ENCODE peak calls at places on chromosomes 13 and 19, in four cellular contexts. One of them, this sample, is unnamed.
A peak's percentile ranks its signal among the peaks of the same experiment; 100 is the strongest.

GRCh38 chr13:110200276-110200675 is 106.7 kb downstream of the COL4A1 start:
- DNase-seq in GM12865: no peak
- DNase-seq in tibial artery: no peak
- DNase-seq in IMR-90: no peak
- DNase-seq in this sample: no peak

GRCh38 chr13:90690458-90691063 is 656.9 kb upstream of the MIR17HG start:
- DNase-seq in GM12865: no peak
- DNase-seq in tibial artery: no peak
- DNase-seq in IMR-90: peak; percentile 15
- DNase-seq in this sample: no peak

GRCh38 chr19:51366999-51367564 is 894 bp upstream of the ETFB start:
- DNase-seq in tibial artery: no peak
- DNase-seq in GM12865: peak; percentile 56
- DNase-seq in IMR-90: no peak
- DNase-seq in this sample: peak; percentile 50

GRCh38 chr19:13606156-13606555 is 99.9 kb upstream of the CACNA1A start:
- DNase-seq in GM12865: no peak
- DNase-seq in tibial artery: no peak
- DNase-seq in IMR-90: no peak
- DNase-seq in this sample: no peak

GRCh38 chr13:110993788-110994187 is 78.9 kb upstream of the ANKRD10 start:
- DNase-seq in tibial artery: no peak
- DNase-seq in IMR-90: no peak
- DNase-seq in GM12865: no peak
- DNase-seq in this sample: no peak

GRCh38 chr19:28468701-28469459 is 744.1 kb downstream of the UQCRFS1 start:
- DNase-seq in GM12865: peak; percentile 15
- DNase-seq in IMR-90: no peak
- DNase-seq in tibial artery: no peak
- DNase-seq in this sample: peak; percentile 34

GRCh38 chr13:90485441-90485840 is 862.0 kb upstream of the MIR17HG start:
- DNase-seq in GM12865: no peak
- DNase-seq in tibial artery: no peak
- DNase-seq in IMR-90: peak; percentile 65
- DNase-seq in this sample: no peak

GRCh38 chr19:33373701-33374405 is at the start of gene CEBPG:
- DNase-seq in tibial artery: peak; percentile 80
- DNase-seq in GM12865: peak; percentile 63
- DNase-seq in IMR-90: peak; percentile 64
- DNase-seq in this sample: peak; percentile 75

GRCh38 chr19:55602104-55603001 is 2.3 kb downstream of the ZNF524 start:
- DNase-seq in tibial artery: no peak
- DNase-seq in IMR-90: no peak
- DNase-seq in GM12865: no peak
- DNase-seq in this sample: no peak

GRCh38 chr19:39846176-39846677 is at the start of gene FBL:
- DNase-seq in tibial artery: peak; percentile 97
- DNase-seq in IMR-90: peak; percentile 85
- DNase-seq in GM12865: peak; percentile 97
- DNase-seq in this sample: peak; percentile 99

GRCh38 chr13:110270507-110270906 is 36.5 kb downstream of the COL4A1 start:
- DNase-seq in IMR-90: no peak
- DNase-seq in GM12865: no peak
- DNase-seq in tibial artery: no peak
- DNase-seq in this sample: no peak

GRCh38 chr13:87998081-87998480 is 326.9 kb downstream of the SLITRK5 start:
- DNase-seq in GM12865: no peak
- DNase-seq in tibial artery: no peak
- DNase-seq in IMR-90: no peak
- DNase-seq in this sample: no peak

GRCh38 chr13:87999791-88000190 is 328.6 kb downstream of the SLITRK5 start:
- DNase-seq in IMR-90: no peak
- DNase-seq in tibial artery: no peak
- DNase-seq in GM12865: no peak
- DNase-seq in this sample: no peak

GRCh38 chr13:87999141-87999765 is 328.1 kb downstream of the SLITRK5 start:
- DNase-seq in tibial artery: no peak
- DNase-seq in GM12865: no peak
- DNase-seq in IMR-90: peak; percentile 30
- DNase-seq in this sample: no peak

GRCh38 chr13:88000787-88001186 is 329.6 kb downstream of the SLITRK5 start:
- DNase-seq in tibial artery: no peak
- DNase-seq in GM12865: no peak
- DNase-seq in IMR-90: no peak
- DNase-seq in this sample: no peak

DNA sequence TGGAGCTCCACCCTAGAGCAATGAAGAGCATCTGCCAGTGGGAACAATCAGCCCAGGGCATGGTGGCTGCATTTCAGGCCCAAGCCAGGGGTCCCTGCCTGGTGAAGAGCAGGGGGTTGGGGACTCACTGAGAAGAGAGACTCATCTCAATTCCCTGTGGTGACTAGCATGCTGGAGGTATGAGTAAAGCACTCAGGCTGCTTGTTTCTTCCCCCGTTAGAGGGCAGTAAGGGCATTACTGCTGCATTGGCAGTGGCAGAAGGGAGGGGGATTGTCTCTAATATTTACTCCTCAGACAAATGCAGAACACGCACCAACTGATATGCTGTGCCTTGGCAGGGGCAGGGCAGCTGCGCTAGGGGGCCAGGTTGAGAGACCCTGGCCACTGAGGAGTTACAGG is 329.1 kb downstream of the SLITRK5 start:
- DNase-seq in IMR-90: peak; percentile 1
- DNase-seq in tibial artery: no peak
- DNase-seq in GM12865: no peak
- DNase-seq in this sample: no peak
- TF ChIP-seq CTCF in IMR-90: peak; percentile 20
- TF ChIP-seq CTCF in tibial artery: no peak
- TF ChIP-seq CTCF in GM12865: no peak
- TF ChIP-seq CTCF in this sample: no peak

GRCh38 chr19:845707-846481 is 5.1 kb downstream of the PRTN3 start:
- DNase-seq in tibial artery: no peak
- DNase-seq in GM12865: no peak
- DNase-seq in IMR-90: no peak
- DNase-seq in this sample: no peak

GRCh38 chr19:844300-844971 is 3.6 kb downstream of the PRTN3 start:
- DNase-seq in IMR-90: no peak
- DNase-seq in tibial artery: no peak
- DNase-seq in GM12865: no peak
- DNase-seq in this sample: no peak

GRCh38 chr19:840519-841206 is at the start of gene PRTN3:
- DNase-seq in tibial artery: no peak
- DNase-seq in GM12865: no peak
- DNase-seq in IMR-90: no peak
- DNase-seq in this sample: no peak

GRCh38 chr19:843836-844299 is 3.1 kb downstream of the PRTN3 start:
- DNase-seq in tibial artery: no peak
- DNase-seq in GM12865: no peak
- DNase-seq in IMR-90: no peak
- DNase-seq in this sample: no peak

DNA sequence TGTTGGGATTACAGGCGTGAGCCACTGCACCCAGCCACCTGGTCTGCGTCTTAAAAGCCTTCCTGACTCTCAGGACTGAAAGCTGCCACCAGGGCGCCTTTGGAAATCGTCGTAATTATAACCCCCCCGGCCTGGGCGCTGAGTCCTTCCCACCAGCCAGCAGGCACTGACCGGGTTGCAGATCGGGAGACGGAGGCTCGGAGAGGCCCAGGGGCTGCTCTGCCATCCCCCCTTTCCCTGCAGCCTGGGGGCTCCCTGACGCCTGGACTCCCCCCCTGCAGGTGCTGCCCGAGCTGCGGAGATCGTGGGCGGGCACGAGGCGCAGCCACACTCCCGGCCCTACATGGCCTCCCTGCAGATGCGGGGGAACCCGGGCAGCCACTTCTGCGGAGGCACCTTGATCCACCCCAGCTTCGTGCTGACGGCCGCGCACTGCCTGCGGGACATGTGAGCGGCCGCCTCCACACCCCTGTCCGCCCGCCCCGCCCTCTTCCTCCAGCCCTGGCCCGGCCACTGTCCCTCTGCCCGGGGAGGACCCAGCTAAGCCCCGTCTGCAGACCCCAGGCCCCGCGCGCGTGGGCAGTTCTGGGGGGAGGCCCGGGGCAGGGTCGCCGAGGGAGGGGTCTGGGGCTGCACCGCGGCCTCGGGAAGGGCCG is 2.5 kb downstream of the PRTN3 start:
- DNase-seq in tibial artery: no peak
- DNase-seq in GM12865: no peak
- DNase-seq in IMR-90: no peak
- DNase-seq in this sample: peak; percentile 62
- TF ChIP-seq CTCF in tibial artery: no peak
- TF ChIP-seq CTCF in GM12865: no peak
- TF ChIP-seq CTCF in IMR-90: no peak
- TF ChIP-seq CTCF in this sample: no peak

GRCh38 chr19:35135389-35135909 is 590 bp upstream of the LGI4 start:
- DNase-seq in GM12865: peak; percentile 77
- DNase-seq in tibial artery: peak; percentile 90
- DNase-seq in IMR-90: peak; percentile 55
- DNase-seq in this sample: peak; percentile 93

GRCh38 chr19:35133826-35134225 is 1.0 kb downstream of the LGI4 start:
- DNase-seq in IMR-90: no peak
- DNase-seq in GM12865: no peak
- DNase-seq in tibial artery: no peak
- DNase-seq in this sample: no peak

GRCh38 chr19:35134601-35135091 is at the start of gene LGI4:
- DNase-seq in GM12865: no peak
- DNase-seq in tibial artery: no peak
- DNase-seq in IMR-90: no peak
- DNase-seq in this sample: peak; percentile 56

GRCh38 chr19:35130761-35131720 is 3.8 kb downstream of the LGI4 start:
- DNase-seq in IMR-90: no peak
- DNase-seq in GM12865: no peak
- DNase-seq in tibial artery: no peak
- DNase-seq in this sample: no peak

GRCh38 chr19:35132254-35132653 is 2.6 kb downstream of the LGI4 start:
- DNase-seq in GM12865: no peak
- DNase-seq in IMR-90: no peak
- DNase-seq in tibial artery: no peak
- DNase-seq in this sample: no peak
- TF ChIP-seq CTCF in GM12865: no peak
- TF ChIP-seq CTCF in IMR-90: no peak
- TF ChIP-seq CTCF in tibial artery: no peak
- TF ChIP-seq CTCF in this sample: no peak

DNA sequence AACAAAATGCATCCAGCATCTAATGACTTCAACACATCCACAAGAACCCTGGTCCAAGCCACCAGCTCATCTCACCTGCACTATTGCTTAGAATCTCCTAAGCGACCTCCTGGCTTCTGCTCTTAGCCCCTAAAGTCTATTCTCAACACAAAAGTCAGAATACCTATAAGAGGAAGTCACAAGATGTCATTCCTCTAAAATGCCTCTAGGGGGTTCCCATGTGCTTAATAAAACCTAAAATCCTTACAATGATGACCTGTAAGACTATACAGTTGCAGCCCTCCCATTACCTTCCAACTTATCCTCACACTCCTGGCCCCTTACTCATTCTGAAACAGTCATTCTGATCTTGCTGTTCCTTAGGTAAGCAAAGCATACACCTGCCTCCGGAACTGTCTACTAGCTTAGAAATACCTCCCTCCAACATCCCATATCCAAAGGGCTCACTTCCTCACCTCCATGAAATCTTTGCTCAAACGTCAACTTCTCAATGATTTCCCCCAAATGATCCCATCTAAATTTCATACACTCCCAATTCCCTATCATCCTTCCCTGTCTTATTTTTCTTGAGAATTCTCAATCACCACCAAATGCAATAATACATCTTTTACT is 10.0 kb downstream of the ATP7B start:
- DNase-seq in IMR-90: peak; percentile 49
- DNase-seq in GM12865: peak; percentile 56
- DNase-seq in tibial artery: no peak
- DNase-seq in this sample: no peak
- TF ChIP-seq CTCF in IMR-90: peak; percentile 63
- TF ChIP-seq CTCF in GM12865: peak; percentile 65
- TF ChIP-seq CTCF in tibial artery: peak; percentile 53
- TF ChIP-seq CTCF in this sample: peak; percentile 77

GRCh38 chr19:5369962-5370367 is 29.4 kb upstream of the PTPRS start:
- DNase-seq in IMR-90: no peak
- DNase-seq in GM12865: peak; percentile 34
- DNase-seq in tibial artery: no peak
- DNase-seq in this sample: peak; percentile 90
- TF ChIP-seq CTCF in IMR-90: peak; percentile 52
- TF ChIP-seq CTCF in GM12865: peak; percentile 69
- TF ChIP-seq CTCF in tibial artery: no peak
- TF ChIP-seq CTCF in this sample: peak; percentile 74

GRCh38 chr19:45401815-45402468 is 2.9 kb downstream of the PPP1R13L start:
- DNase-seq in GM12865: no peak
- DNase-seq in IMR-90: no peak
- DNase-seq in tibial artery: no peak
- DNase-seq in this sample: no peak
- TF ChIP-seq CTCF in GM12865: no peak
- TF ChIP-seq CTCF in IMR-90: no peak
- TF ChIP-seq CTCF in tibial artery: no peak
- TF ChIP-seq CTCF in this sample: no peak

DNA sequence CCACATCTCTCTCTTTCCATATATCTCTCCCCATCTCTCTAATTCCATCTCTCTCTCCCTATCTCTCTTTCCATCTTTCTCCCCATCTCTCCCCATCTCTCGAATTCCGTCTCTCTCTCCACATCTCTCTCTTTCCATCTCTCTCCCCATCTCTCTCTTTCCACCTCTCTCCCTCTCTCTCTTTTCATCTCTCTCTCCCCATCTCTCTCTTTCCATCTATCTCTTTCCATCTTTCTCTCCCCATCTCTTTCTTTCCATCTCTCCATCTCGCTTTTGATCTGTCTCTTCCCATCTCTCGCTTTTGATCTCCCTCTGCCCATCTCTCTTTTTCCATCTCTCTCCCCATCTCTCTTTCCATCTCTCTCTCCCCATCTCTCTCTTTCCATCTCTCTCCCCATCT is 25.6 kb downstream of the ADGRE3 start:
- DNase-seq in GM12865: no peak
- DNase-seq in tibial artery: no peak
- DNase-seq in IMR-90: no peak
- DNase-seq in this sample: no peak
- TF ChIP-seq CTCF in GM12865: no peak
- TF ChIP-seq CTCF in tibial artery: no peak
- TF ChIP-seq CTCF in IMR-90: no peak
- TF ChIP-seq CTCF in this sample: no peak

GRCh38 chr19:35143818-35144217 is 763 bp downstream of the FXYD7 start:
- DNase-seq in tibial artery: no peak
- DNase-seq in IMR-90: no peak
- DNase-seq in GM12865: no peak
- DNase-seq in this sample: no peak

GRCh38 chr19:35142531-35143230 is 374 bp upstream of the FXYD7 start:
- DNase-seq in GM12865: peak; percentile 62
- DNase-seq in tibial artery: no peak
- DNase-seq in IMR-90: no peak
- DNase-seq in this sample: peak; percentile 84

GRCh38 chr19:35144259-35144599 is 1.2 kb downstream of the FXYD7 start:
- DNase-seq in tibial artery: no peak
- DNase-seq in IMR-90: no peak
- DNase-seq in GM12865: no peak
- DNase-seq in this sample: no peak

GRCh38 chr19:35141627-35142401 is 1.2 kb upstream of the FXYD7 start:
- DNase-seq in tibial artery: no peak
- DNase-seq in IMR-90: no peak
- DNase-seq in GM12865: no peak
- DNase-seq in this sample: no peak

GRCh38 chr19:35143231-35143715 is at the start of gene FXYD7:
- DNase-seq in IMR-90: no peak
- DNase-seq in GM12865: no peak
- DNase-seq in tibial artery: no peak
- DNase-seq in this sample: peak; percentile 82
- TF ChIP-seq CTCF in IMR-90: no peak
- TF ChIP-seq CTCF in GM12865: no peak
- TF ChIP-seq CTCF in tibial artery: no peak
- TF ChIP-seq CTCF in this sample: peak; percentile 70

GRCh38 chr19:3477506-3477905 is 2.8 kb downstream of the SMIM24 start:
- DNase-seq in GM12865: no peak
- DNase-seq in tibial artery: no peak
- DNase-seq in IMR-90: no peak
- DNase-seq in this sample: no peak
- TF ChIP-seq CTCF in GM12865: no peak
- TF ChIP-seq CTCF in tibial artery: no peak
- TF ChIP-seq CTCF in IMR-90: no peak
- TF ChIP-seq CTCF in this sample: no peak

This sample was measured in glutamatergic neuron.